ENCODE peak calls at places on chromosomes 13 and 19, in ten cellular contexts. One of them, this sample, is unnamed.

GRCh38 chr19:54485846-54486245 is 12.8 kb upstream of the CDC42EP5 start:
- DNase-seq in amniotic stem cell: no peak
- DNase-seq in right lobe of liver: no peak
- DNase-seq in IMR-90: no peak
- DNase-seq in skeletal muscle cell: no peak
- DNase-seq in prostate gland: no peak
- DNase-seq in SJCRH30: no peak
- DNase-seq in CD4-positive, CD25-positive, alpha-beta regulatory T cell: no peak
- DNase-seq in A549: no peak
- DNase-seq in H9: no peak
- DNase-seq in this sample: no peak

GRCh38 chr19:55563261-55563690 is 17.4 kb downstream of the ZNF579 start:
- DNase-seq in A549: no peak
- DNase-seq in right lobe of liver: no peak
- DNase-seq in SJCRH30: no peak
- DNase-seq in H9: no peak
- DNase-seq in amniotic stem cell: no peak
- DNase-seq in IMR-90: no peak
- DNase-seq in skeletal muscle cell: no peak
- DNase-seq in prostate gland: no peak
- DNase-seq in CD4-positive, CD25-positive, alpha-beta regulatory T cell: no peak
- DNase-seq in this sample: peak

GRCh38 chr13:24133396-24133795 is 27.1 kb upstream of the SPATA13 start:
- DNase-seq in right lobe of liver: no peak
- DNase-seq in A549: no peak
- DNase-seq in prostate gland: no peak
- DNase-seq in amniotic stem cell: no peak
- DNase-seq in skeletal muscle cell: no peak
- DNase-seq in H9: no peak
- DNase-seq in IMR-90: no peak
- DNase-seq in SJCRH30: no peak
- DNase-seq in CD4-positive, CD25-positive, alpha-beta regulatory T cell: no peak
- DNase-seq in this sample: no peak

GRCh38 chr19:58553799-58554493 is 959 bp downstream of the CHMP2A start:
- DNase-seq in A549: no peak
- DNase-seq in IMR-90: no peak
- DNase-seq in amniotic stem cell: no peak
- DNase-seq in SJCRH30: no peak
- DNase-seq in skeletal muscle cell: no peak
- DNase-seq in CD4-positive, CD25-positive, alpha-beta regulatory T cell: no peak
- DNase-seq in right lobe of liver: no peak
- DNase-seq in H9: no peak
- DNase-seq in prostate gland: no peak
- DNase-seq in this sample: no peak

GRCh38 chr19:52473655-52474350 is 20.4 kb downstream of the ZNF578 start:
- DNase-seq in skeletal muscle cell: no peak
- DNase-seq in IMR-90: no peak
- DNase-seq in amniotic stem cell: no peak
- DNase-seq in A549: no peak
- DNase-seq in SJCRH30: no peak
- DNase-seq in H9: no peak
- DNase-seq in CD4-positive, CD25-positive, alpha-beta regulatory T cell: no peak
- DNase-seq in prostate gland: no peak
- DNase-seq in right lobe of liver: no peak
- DNase-seq in this sample: no peak

GRCh38 chr19:5519076-5519475 is 48.7 kb downstream of the TINCR start:
- DNase-seq in right lobe of liver: no peak
- DNase-seq in prostate gland: no peak
- DNase-seq in skeletal muscle cell: no peak
- DNase-seq in SJCRH30: no peak
- DNase-seq in H9: no peak
- DNase-seq in A549: no peak
- DNase-seq in IMR-90: no peak
- DNase-seq in CD4-positive, CD25-positive, alpha-beta regulatory T cell: no peak
- DNase-seq in amniotic stem cell: no peak
- DNase-seq in this sample: no peak

GRCh38 chr13:27203854-27204253 is 32.2 kb upstream of the USP12 start:
- DNase-seq in prostate gland: no peak
- DNase-seq in CD4-positive, CD25-positive, alpha-beta regulatory T cell: no peak
- DNase-seq in SJCRH30: no peak
- DNase-seq in IMR-90: peak
- DNase-seq in skeletal muscle cell: no peak
- DNase-seq in A549: no peak
- DNase-seq in amniotic stem cell: no peak
- DNase-seq in right lobe of liver: no peak
- DNase-seq in H9: no peak
- DNase-seq in this sample: no peak

GRCh38 chr13:101202590-101202989 is 213.7 kb downstream of the NALCN start:
- DNase-seq in A549: no peak
- DNase-seq in IMR-90: no peak
- DNase-seq in SJCRH30: no peak
- DNase-seq in prostate gland: no peak
- DNase-seq in H9: peak
- DNase-seq in amniotic stem cell: no peak
- DNase-seq in right lobe of liver: no peak
- DNase-seq in CD4-positive, CD25-positive, alpha-beta regulatory T cell: no peak
- DNase-seq in skeletal muscle cell: no peak
- DNase-seq in this sample: no peak

GRCh38 chr19:47324502-47324901 is 7.5 kb upstream of the C5AR2 start:
- DNase-seq in A549: no peak
- DNase-seq in prostate gland: no peak
- DNase-seq in amniotic stem cell: no peak
- DNase-seq in skeletal muscle cell: no peak
- DNase-seq in IMR-90: no peak
- DNase-seq in right lobe of liver: peak
- DNase-seq in SJCRH30: no peak
- DNase-seq in CD4-positive, CD25-positive, alpha-beta regulatory T cell: no peak
- DNase-seq in H9: no peak
- DNase-seq in this sample: no peak

GRCh38 chr19:1110809-1111640 is 7.2 kb downstream of the GPX4 start:
- DNase-seq in amniotic stem cell: no peak
- DNase-seq in IMR-90: no peak
- DNase-seq in right lobe of liver: no peak
- DNase-seq in prostate gland: no peak
- DNase-seq in SJCRH30: no peak
- DNase-seq in A549: no peak
- DNase-seq in skeletal muscle cell: no peak
- DNase-seq in CD4-positive, CD25-positive, alpha-beta regulatory T cell: no peak
- DNase-seq in H9: no peak
- DNase-seq in this sample: peak

GRCh38 chr13:98098511-98098910 is 44.4 kb upstream of the FARP1 start:
- DNase-seq in IMR-90: peak
- DNase-seq in CD4-positive, CD25-positive, alpha-beta regulatory T cell: no peak
- DNase-seq in SJCRH30: no peak
- DNase-seq in right lobe of liver: no peak
- DNase-seq in A549: no peak
- DNase-seq in prostate gland: no peak
- DNase-seq in skeletal muscle cell: peak
- DNase-seq in amniotic stem cell: peak
- DNase-seq in H9: no peak
- DNase-seq in this sample: no peak

GRCh38 chr19:17234911-17235617 is 9.0 kb downstream of the OCEL1 start:
- DNase-seq in right lobe of liver: peak
- DNase-seq in IMR-90: peak
- DNase-seq in H9: peak
- DNase-seq in CD4-positive, CD25-positive, alpha-beta regulatory T cell: peak
- DNase-seq in amniotic stem cell: no peak
- DNase-seq in SJCRH30: no peak
- DNase-seq in A549: no peak
- DNase-seq in prostate gland: no peak
- DNase-seq in skeletal muscle cell: no peak
- DNase-seq in this sample: peak

GRCh38 chr13:90800082-90800746 is 547.3 kb upstream of the MIR17HG start:
- DNase-seq in IMR-90: no peak
- DNase-seq in CD4-positive, CD25-positive, alpha-beta regulatory T cell: no peak
- DNase-seq in prostate gland: no peak
- DNase-seq in skeletal muscle cell: no peak
- DNase-seq in right lobe of liver: peak
- DNase-seq in SJCRH30: peak
- DNase-seq in H9: no peak
- DNase-seq in A549: no peak
- DNase-seq in amniotic stem cell: no peak
- DNase-seq in this sample: peak

GRCh38 chr13:35198821-35199220 is 256.8 kb downstream of the NBEA start:
- DNase-seq in H9: no peak
- DNase-seq in skeletal muscle cell: no peak
- DNase-seq in IMR-90: no peak
- DNase-seq in SJCRH30: no peak
- DNase-seq in amniotic stem cell: no peak
- DNase-seq in CD4-positive, CD25-positive, alpha-beta regulatory T cell: no peak
- DNase-seq in A549: no peak
- DNase-seq in right lobe of liver: no peak
- DNase-seq in prostate gland: no peak
- DNase-seq in this sample: no peak

GRCh38 chr13:101838305-101838835 is 385.9 kb downstream of the ITGBL1 start:
- DNase-seq in skeletal muscle cell: peak
- DNase-seq in amniotic stem cell: peak
- DNase-seq in CD4-positive, CD25-positive, alpha-beta regulatory T cell: no peak
- DNase-seq in A549: no peak
- DNase-seq in right lobe of liver: no peak
- DNase-seq in SJCRH30: peak
- DNase-seq in prostate gland: no peak
- DNase-seq in IMR-90: peak
- DNase-seq in H9: no peak
- DNase-seq in this sample: no peak

GRCh38 chr19:53600217-53600616 is 31.6 kb upstream of the DPRX start:
- DNase-seq in IMR-90: no peak
- DNase-seq in A549: no peak
- DNase-seq in skeletal muscle cell: no peak
- DNase-seq in H9: no peak
- DNase-seq in SJCRH30: no peak
- DNase-seq in CD4-positive, CD25-positive, alpha-beta regulatory T cell: no peak
- DNase-seq in right lobe of liver: no peak
- DNase-seq in amniotic stem cell: no peak
- DNase-seq in prostate gland: no peak
- DNase-seq in this sample: no peak

GRCh38 chr19:19554074-19555023 is 16.3 kb downstream of the CILP2 start:
- DNase-seq in right lobe of liver: no peak
- DNase-seq in CD4-positive, CD25-positive, alpha-beta regulatory T cell: peak
- DNase-seq in H9: peak
- DNase-seq in skeletal muscle cell: no peak
- DNase-seq in IMR-90: peak
- DNase-seq in amniotic stem cell: no peak
- DNase-seq in prostate gland: no peak
- DNase-seq in SJCRH30: peak
- DNase-seq in A549: no peak
- DNase-seq in this sample: peak

GRCh38 chr19:16112778-16113177 is 1.1 kb downstream of the RAB8A start:
- DNase-seq in prostate gland: no peak
- DNase-seq in H9: no peak
- DNase-seq in IMR-90: no peak
- DNase-seq in SJCRH30: peak
- DNase-seq in A549: no peak
- DNase-seq in skeletal muscle cell: no peak
- DNase-seq in CD4-positive, CD25-positive, alpha-beta regulatory T cell: no peak
- DNase-seq in amniotic stem cell: no peak
- DNase-seq in right lobe of liver: no peak
- DNase-seq in this sample: no peak

GRCh38 chr19:56400485-56400884 is 3.6 kb upstream of the ZNF583 start:
- DNase-seq in SJCRH30: no peak
- DNase-seq in skeletal muscle cell: no peak
- DNase-seq in A549: no peak
- DNase-seq in amniotic stem cell: no peak
- DNase-seq in IMR-90: no peak
- DNase-seq in H9: no peak
- DNase-seq in prostate gland: no peak
- DNase-seq in right lobe of liver: no peak
- DNase-seq in CD4-positive, CD25-positive, alpha-beta regulatory T cell: no peak
- DNase-seq in this sample: no peak

GRCh38 chr13:99145461-99145860 is 55.2 kb upstream of the UBAC2 start:
- DNase-seq in A549: no peak
- DNase-seq in right lobe of liver: no peak
- DNase-seq in CD4-positive, CD25-positive, alpha-beta regulatory T cell: no peak
- DNase-seq in prostate gland: no peak
- DNase-seq in IMR-90: no peak
- DNase-seq in skeletal muscle cell: no peak
- DNase-seq in H9: no peak
- DNase-seq in amniotic stem cell: no peak
- DNase-seq in SJCRH30: no peak
- DNase-seq in this sample: no peak

GRCh38 chr13:104847863-104848262 is 1687.6 kb downstream of the EFNB2 start:
- DNase-seq in SJCRH30: no peak
- DNase-seq in skeletal muscle cell: no peak
- DNase-seq in A549: no peak
- DNase-seq in CD4-positive, CD25-positive, alpha-beta regulatory T cell: no peak
- DNase-seq in H9: no peak
- DNase-seq in right lobe of liver: no peak
- DNase-seq in IMR-90: no peak
- DNase-seq in prostate gland: no peak
- DNase-seq in amniotic stem cell: no peak
- DNase-seq in this sample: peak

GRCh38 chr13:80716610-80717081 is 375.7 kb upstream of the SPRY2 start:
- DNase-seq in amniotic stem cell: no peak
- DNase-seq in prostate gland: no peak
- DNase-seq in skeletal muscle cell: peak
- DNase-seq in H9: no peak
- DNase-seq in A549: no peak
- DNase-seq in IMR-90: no peak
- DNase-seq in SJCRH30: peak
- DNase-seq in CD4-positive, CD25-positive, alpha-beta regulatory T cell: no peak
- DNase-seq in right lobe of liver: no peak
- DNase-seq in this sample: peak

GRCh38 chr13:104099750-104100149 is 1033.5 kb upstream of the SLC10A2 start:
- DNase-seq in prostate gland: no peak
- DNase-seq in IMR-90: no peak
- DNase-seq in skeletal muscle cell: no peak
- DNase-seq in amniotic stem cell: no peak
- DNase-seq in H9: no peak
- DNase-seq in A549: no peak
- DNase-seq in SJCRH30: no peak
- DNase-seq in CD4-positive, CD25-positive, alpha-beta regulatory T cell: no peak
- DNase-seq in right lobe of liver: no peak
- DNase-seq in this sample: no peak

GRCh38 chr19:55376381-55376933 is at the start of gene TMEM190:
- DNase-seq in IMR-90: no peak
- DNase-seq in skeletal muscle cell: no peak
- DNase-seq in CD4-positive, CD25-positive, alpha-beta regulatory T cell: no peak
- DNase-seq in A549: no peak
- DNase-seq in amniotic stem cell: no peak
- DNase-seq in right lobe of liver: peak
- DNase-seq in H9: peak
- DNase-seq in prostate gland: no peak
- DNase-seq in SJCRH30: no peak
- DNase-seq in this sample: no peak

GRCh38 chr13:100789025-100789424 is 114.4 kb upstream of the TMTC4 start:
- DNase-seq in prostate gland: no peak
- DNase-seq in IMR-90: no peak
- DNase-seq in right lobe of liver: no peak
- DNase-seq in A549: no peak
- DNase-seq in H9: no peak
- DNase-seq in amniotic stem cell: no peak
- DNase-seq in skeletal muscle cell: no peak
- DNase-seq in SJCRH30: no peak
- DNase-seq in CD4-positive, CD25-positive, alpha-beta regulatory T cell: no peak
- DNase-seq in this sample: no peak

GRCh38 chr13:21014666-21015170 is 46.7 kb downstream of the LATS2 start:
- DNase-seq in IMR-90: peak
- DNase-seq in skeletal muscle cell: peak
- DNase-seq in prostate gland: peak
- DNase-seq in A549: no peak
- DNase-seq in right lobe of liver: peak
- DNase-seq in H9: no peak
- DNase-seq in CD4-positive, CD25-positive, alpha-beta regulatory T cell: no peak
- DNase-seq in amniotic stem cell: peak
- DNase-seq in SJCRH30: peak
- DNase-seq in this sample: no peak

GRCh38 chr19:47417746-47418594 is 1.4 kb downstream of the MEIS3 start:
- DNase-seq in IMR-90: peak
- DNase-seq in H9: no peak
- DNase-seq in prostate gland: no peak
- DNase-seq in amniotic stem cell: no peak
- DNase-seq in right lobe of liver: no peak
- DNase-seq in CD4-positive, CD25-positive, alpha-beta regulatory T cell: no peak
- DNase-seq in SJCRH30: no peak
- DNase-seq in skeletal muscle cell: no peak
- DNase-seq in A549: no peak
- DNase-seq in this sample: no peak

GRCh38 chr13:105918842-105919741 is 616.4 kb downstream of the EFNB2 start:
- DNase-seq in SJCRH30: peak
- DNase-seq in CD4-positive, CD25-positive, alpha-beta regulatory T cell: no peak
- DNase-seq in A549: peak
- DNase-seq in H9: peak
- DNase-seq in amniotic stem cell: peak
- DNase-seq in right lobe of liver: no peak
- DNase-seq in IMR-90: peak
- DNase-seq in prostate gland: peak
- DNase-seq in skeletal muscle cell: no peak
- DNase-seq in this sample: peak